ENCODE peak calls at places on chromosomes 16 and 17, in nine cellular contexts. Z is spleen, I is pancreas, T is BJ, S is ovary, E is cardiac fibroblast, N is body of pancreas, Q is neural progenitor cell, X is AG04449. D is an unnamed sample.
A peak's percentile ranks its signal among the peaks of the same experiment; 100 is the strongest.

GRCh38 chr17:10888858-10889257 is 51.0 kb upstream of the PIRT start:
- DNase-seq in T (no peak), N (no peak), X (no peak), E (no peak), I (no peak), Z (no peak), Q (peak; percentile 31), S (no peak), D (no peak)

GRCh38 chr17:83200746-83201145 is 121.3 kb downstream of the METRNL start:
- DNase-seq in Z (peak; percentile 82), N (no peak), I (peak; percentile 14), Q (no peak), X (no peak), E (peak; percentile 35), S (peak; percentile 42), T (no peak), D (no peak)

GRCh38 chr16:69410285-69410990 is 14.0 kb upstream of the CYB5B start:
- DNase-seq in E (peak; percentile 92), S (no peak), X (peak; percentile 9), Q (no peak), I (no peak), T (no peak), Z (no peak), N (no peak), D (no peak)

GRCh38 chr17:48593840-48594411 is 347 bp upstream of the HOXB5 start:
- DNase-seq in Q (peak; percentile 87), I (no peak), X (peak; percentile 63), Z (peak; percentile 92), N (peak; percentile 78), S (peak; percentile 57), E (peak; percentile 75), T (no peak), D (peak; percentile 38)

GRCh38 chr16:29824589-29825144 is 4.4 kb downstream of the MVP start:
- DNase-seq in S (no peak), Z (no peak), T (peak; percentile 49), I (no peak), Q (no peak), X (no peak), N (no peak), E (peak; percentile 73), D (peak; percentile 72)

GRCh38 chr16:15770512-15770911 is 86.3 kb downstream of the MYH11 start:
- DNase-seq in X (peak; percentile 10), S (no peak), Z (no peak), E (peak; percentile 77), Q (no peak), I (no peak), T (no peak), N (no peak), D (no peak)

GRCh38 chr17:82108038-82108998 is 10.3 kb upstream of the FASN start:
- DNase-seq in T (no peak), Z (no peak), E (no peak), Q (no peak), I (no peak), S (peak; percentile 40), X (no peak), N (no peak), D (no peak)

GRCh38 chr17:27494192-27495091 is 38.2 kb downstream of the KSR1 start:
- DNase-seq in Q (peak; percentile 69), N (peak; percentile 92), S (no peak), T (no peak), X (no peak), E (peak; percentile 55), I (peak; percentile 90), Z (no peak), D (no peak)

GRCh38 chr17:82016061-82016874 is 6.4 kb downstream of the CENPX start:
- DNase-seq in E (no peak), I (no peak), X (no peak), N (no peak), T (no peak), S (no peak), Z (no peak), Q (no peak), D (no peak)

GRCh38 chr17:957856-958421 is 21.6 kb downstream of the NXN start:
- DNase-seq in I (no peak), Q (no peak), E (no peak), S (no peak), X (no peak), T (no peak), N (no peak), Z (peak; percentile 40), D (no peak)

GRCh38 chr16:6725634-6726331 is 606.9 kb upstream of the RBFOX1 start:
- DNase-seq in N (no peak), S (no peak), X (no peak), T (no peak), E (peak; percentile 1), Z (no peak), Q (peak; percentile 34), I (no peak), D (no peak)
- TF ChIP-seq CTCF in N (no peak), S (no peak), X (no peak), T (no peak), E (no peak), Z (no peak), Q (peak; percentile 53), I (no peak), D (no peak)

GRCh38 chr16:50023626-50024025 is 1.4 kb upstream of the CNEP1R1 start:
- DNase-seq in T (no peak), S (no peak), I (no peak), N (no peak), Z (no peak), X (no peak), Q (no peak), E (no peak), D (no peak)

GRCh38 chr16:50025544-50025931 is 513 bp downstream of the CNEP1R1 start:
- DNase-seq in I (peak; percentile 22), Z (no peak), T (no peak), X (no peak), S (no peak), N (peak; percentile 14), E (peak; percentile 12), Q (no peak), D (no peak)

GRCh38 chr16:50027829-50028228 is 2.8 kb downstream of the CNEP1R1 start:
- DNase-seq in X (no peak), Q (no peak), S (no peak), I (no peak), T (no peak), Z (no peak), N (no peak), E (no peak), D (no peak)

GRCh38 chr16:50024207-50024606 is 818 bp upstream of the CNEP1R1 start:
- DNase-seq in Q (no peak), N (no peak), S (no peak), E (no peak), X (no peak), Z (no peak), I (no peak), T (no peak), D (no peak)

GRCh38 chr16:50024684-50025543 is at the start of gene CNEP1R1:
- DNase-seq in E (peak; percentile 98), I (peak; percentile 94), T (peak; percentile 72), S (peak; percentile 96), N (peak; percentile 95), X (peak; percentile 77), Q (peak; percentile 98), Z (peak; percentile 98), D (peak; percentile 91)
- H3K4me3 ChIP-seq in E (peak within 1 kb of the TSS; percentile 96), I (peak within 1 kb of the TSS; percentile 79), T (peak within 1 kb of the TSS; percentile 70), S (peak within 1 kb of the TSS; percentile 98), N (peak within 1 kb of the TSS; percentile 88), X (peak within 1 kb of the TSS; percentile 86), Q (peak within 1 kb of the TSS; percentile 90), Z (peak within 1 kb of the TSS; percentile 91), D (peak within 1 kb of the TSS; percentile 75)

DNA sequence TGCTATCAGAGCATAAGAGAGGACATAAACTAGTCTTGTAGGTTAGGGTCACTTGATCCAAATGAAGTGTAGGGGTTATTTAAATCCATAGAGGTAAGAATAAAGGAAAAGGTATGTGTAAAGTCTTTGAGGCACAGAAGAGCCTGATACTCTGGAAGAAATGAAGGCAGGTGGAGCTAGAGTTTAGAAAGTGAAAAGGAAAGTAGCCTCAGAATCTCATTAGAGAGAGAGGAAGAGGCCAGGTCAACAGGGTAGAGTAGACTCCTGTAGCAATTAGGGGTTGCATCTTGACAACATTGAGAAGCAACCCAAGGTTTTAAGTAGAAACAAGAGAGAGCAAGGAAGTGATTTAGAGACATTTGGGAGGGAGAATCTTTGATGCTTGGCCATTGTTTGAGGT is 235.2 kb upstream of the SOX9 start:
- DNase-seq in N (no peak), S (no peak), T (no peak), Z (no peak), I (no peak), X (no peak), E (no peak), Q (no peak), D (no peak)
- TF ChIP-seq CTCF in N (no peak), S (no peak), T (no peak), Z (no peak), I (no peak), X (no peak), E (no peak), Q (no peak), D (no peak)

GRCh38 chr16:56192644-56192960 is 1.3 kb downstream of the GNAO1 start:
- DNase-seq in N (no peak), T (no peak), Q (no peak), Z (no peak), I (no peak), S (no peak), X (no peak), E (no peak), D (no peak)

GRCh38 chr16:56193951-56194726 is 2.9 kb downstream of the GNAO1 start:
- DNase-seq in I (peak; percentile 76), Z (peak; percentile 86), N (peak; percentile 73), E (peak; percentile 48), T (no peak), X (no peak), S (peak; percentile 92), Q (peak; percentile 98), D (no peak)

GRCh38 chr16:56191807-56192643 is 736 bp downstream of the GNAO1 start:
- DNase-seq in E (no peak), T (no peak), Z (peak; percentile 74), X (no peak), S (peak; percentile 40), Q (peak; percentile 48), I (no peak), N (no peak), D (no peak)

GRCh38 chr16:56195151-56195550 is 3.9 kb downstream of the GNAO1 start:
- DNase-seq in S (no peak), X (no peak), E (no peak), N (no peak), I (no peak), Q (no peak), Z (no peak), T (no peak), D (no peak)

DNA sequence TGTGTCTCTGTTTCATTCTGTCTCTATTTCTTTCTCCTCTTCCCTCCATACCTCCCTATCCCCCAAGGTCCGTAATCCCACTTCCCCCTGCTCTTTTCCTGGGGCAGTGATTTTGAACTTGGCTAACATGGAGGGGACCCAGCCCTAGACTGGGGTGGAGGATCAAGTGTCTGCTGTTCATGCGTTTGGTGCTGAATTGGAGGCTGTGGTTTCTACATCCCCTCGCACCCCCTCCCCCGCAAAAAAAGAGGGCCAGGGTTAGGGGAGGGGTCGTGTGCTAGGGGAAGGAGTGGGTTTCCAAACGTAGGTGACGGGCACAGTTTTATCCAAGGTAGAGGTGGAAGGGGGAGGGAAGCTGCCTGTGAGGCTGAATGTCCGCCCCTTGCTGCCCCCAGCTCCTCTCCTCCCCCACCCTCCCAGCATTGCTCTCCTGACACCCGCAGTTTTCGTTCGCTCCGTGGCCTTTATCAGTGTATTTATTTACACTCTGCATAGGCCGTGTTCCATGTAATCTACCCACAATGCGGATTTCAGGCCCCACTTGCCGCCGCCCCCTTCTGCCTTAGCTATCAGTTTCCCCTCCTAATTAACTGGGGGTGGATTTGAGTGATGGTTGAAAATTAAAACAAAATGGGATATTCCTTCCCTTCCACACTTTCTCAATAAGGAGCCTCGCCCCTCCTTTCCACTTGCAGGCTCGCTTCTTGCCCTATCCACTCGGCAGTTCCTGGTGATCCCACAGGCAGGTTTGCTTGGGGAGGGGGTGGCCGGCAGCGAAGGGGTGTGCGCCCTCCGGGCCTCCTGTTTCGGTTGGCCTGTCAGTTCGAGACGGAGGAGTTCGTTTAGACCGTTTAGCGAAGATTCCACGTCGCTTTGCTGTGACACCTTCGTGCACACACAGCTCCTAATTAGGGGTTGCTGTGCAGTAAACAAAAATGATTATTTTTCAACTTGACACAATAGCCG is 2.0 kb downstream of the GNAO1 start:
- DNase-seq in Z (no peak), I (no peak), N (no peak), Q (peak; percentile 51), S (no peak), X (no peak), E (no peak), T (no peak), D (no peak)
- H3K4me3 ChIP-seq in Z (no peak overlapping the region), I (no peak overlapping the region), N (no peak overlapping the region), Q (no peak overlapping the region), S (no peak overlapping the region), X (no peak overlapping the region), E (no peak overlapping the region), T (peak overlapping the region; percentile 53), D (no peak overlapping the region)

D was measured in HFF-Myc.